ENCODE peak calls at places on chromosome 20, in five cellular contexts. B, O, N, C and X are unnamed samples.

GRCh38 chr20:4120921-4121321 is 105.6 kb upstream of the RNF24 start:
- DNase-seq in O (no peak), N (no peak), C (no peak), B (no peak), X (no peak)

GRCh38 chr20:50120935-50121693 is 8.2 kb upstream of the UBE2V1 start:
- DNase-seq in O (peak), N (peak), C (peak), B (peak), X (peak)

GRCh38 chr20:63942250-63943006 is 13.8 kb downstream of the UCKL1 start:
- DNase-seq in C (no peak), O (no peak), N (peak), B (peak), X (peak)

GRCh38 chr20:54123587-54124180 is 50.1 kb downstream of the CYP24A1 start:
- DNase-seq in C (peak), N (peak), O (peak), B (no peak), X (peak)

GRCh38 chr20:48606841-48607543 is 220.8 kb downstream of the PREX1 start:
- DNase-seq in O (no peak), C (peak), B (no peak), N (no peak), X (no peak)

GRCh38 chr20:17957505-17958325 is 10.9 kb downstream of the SNX5 start:
- DNase-seq in N (no peak), O (no peak), C (no peak), B (no peak), X (no peak)

GRCh38 chr20:2752631-2753455 is 47.6 kb downstream of the CPXM1 start:
- DNase-seq in B (no peak), O (no peak), N (peak), C (no peak), X (peak)

GRCh38 chr20:23200914-23201313 is 114.8 kb upstream of the CD93 start:
- DNase-seq in B (peak), N (peak), O (no peak), C (peak), X (no peak)

GRCh38 chr20:42125426-42125825 is 507.2 kb upstream of the CHD6 start:
- DNase-seq in N (no peak), C (no peak), O (no peak), B (no peak), X (no peak)

GRCh38 chr20:38523697-38524096 is 51.1 kb downstream of the RALGAPB start:
- DNase-seq in B (no peak), O (peak), C (no peak), N (no peak), X (peak)

GRCh38 chr20:32560989-32561830 is 23.9 kb downstream of the NOL4L start:
- DNase-seq in C (no peak), N (no peak), B (no peak), O (no peak), X (no peak)

GRCh38 chr20:54017846-54018245 is 52.5 kb downstream of the BCAS1 start:
- DNase-seq in B (peak), O (no peak), C (no peak), N (no peak), X (no peak)

GRCh38 chr20:23086056-23086551 is at the start of gene CD93:
- DNase-seq in B (peak), O (no peak), N (no peak), C (no peak), X (no peak)

GRCh38 chr20:62662422-62662821 is 20.1 kb downstream of the SLCO4A1 start:
- DNase-seq in O (peak), B (no peak), N (no peak), C (no peak), X (peak)

GRCh38 chr20:24095753-24096152 is 107.2 kb upstream of the GGTLC1 start:
- DNase-seq in N (no peak), O (no peak), B (no peak), C (no peak), X (no peak)

GRCh38 chr20:1075564-1075963 is 42.8 kb upstream of the PSMF1 start:
- DNase-seq in B (peak), N (no peak), O (no peak), C (no peak), X (no peak)

GRCh38 chr20:5654557-5654956 is 95.6 kb upstream of the SHLD1 start:
- DNase-seq in C (no peak), N (no peak), O (peak), B (no peak), X (no peak)

GRCh38 chr20:32528905-32529670 is 56.0 kb downstream of the NOL4L start:
- DNase-seq in B (no peak), N (no peak), C (no peak), O (no peak), X (no peak)

GRCh38 chr20:61951695-61952533 is 113.8 kb downstream of the TAF4 start:
- DNase-seq in C (no peak), B (no peak), O (no peak), N (no peak), X (no peak)

GRCh38 chr20:9508696-9509178 is 5.7 kb upstream of the LAMP5 start:
- DNase-seq in N (no peak), O (no peak), B (no peak), C (no peak), X (no peak)

GRCh38 chr20:43827940-43828562 is 86.6 kb upstream of the TOX2 start:
- DNase-seq in N (no peak), B (no peak), C (no peak), O (no peak), X (no peak)

GRCh38 chr20:50744143-50744792 is 12.9 kb downstream of the PARD6B start:
- DNase-seq in B (no peak), C (peak), O (peak), N (peak), X (peak)

GRCh38 chr20:1623501-1624250 is 3.9 kb upstream of the SIRPB1 start:
- DNase-seq in C (no peak), B (no peak), O (no peak), N (no peak), X (peak)

GRCh38 chr20:23155141-23155590 is 69.0 kb upstream of the CD93 start:
- DNase-seq in N (no peak), C (no peak), O (no peak), B (no peak), X (no peak)